ENCODE peak calls at places on chromosome 5, in four cellular contexts. One of them, this sample, is unnamed.

GRCh38 chr5:80238078-80238477 is 17.8 kb downstream of the SERINC5 start:
- DNase-seq in stimulated activated naive CD8-positive, alpha-beta T cell treated with anti-CD3 and anti-CD28 coated beads, Interleukin-15, amount 100 ng/mL, for 72 hours: no peak
- DNase-seq in RWPE1: no peak
- DNase-seq in colonic mucosa: no peak
- DNase-seq in this sample: peak

GRCh38 chr5:93571111-93571977 is 9.7 kb downstream of the NR2F1-AS1 start:
- DNase-seq in stimulated activated naive CD8-positive, alpha-beta T cell treated with anti-CD3 and anti-CD28 coated beads, Interleukin-15, amount 100 ng/mL, for 72 hours: no peak
- DNase-seq in RWPE1: no peak
- DNase-seq in colonic mucosa: no peak
- DNase-seq in this sample: no peak

GRCh38 chr5:158126442-158127399 is 267.8 kb upstream of the CLINT1 start:
- DNase-seq in stimulated activated naive CD8-positive, alpha-beta T cell treated with anti-CD3 and anti-CD28 coated beads, Interleukin-15, amount 100 ng/mL, for 72 hours: no peak
- DNase-seq in RWPE1: no peak
- DNase-seq in colonic mucosa: no peak
- DNase-seq in this sample: no peak

GRCh38 chr5:34959323-34959722 is 30.0 kb downstream of the DNAJC21 start:
- DNase-seq in stimulated activated naive CD8-positive, alpha-beta T cell treated with anti-CD3 and anti-CD28 coated beads, Interleukin-15, amount 100 ng/mL, for 72 hours: peak
- DNase-seq in RWPE1: peak
- DNase-seq in colonic mucosa: no peak
- DNase-seq in this sample: no peak

GRCh38 chr5:127492854-127493738 is 24.3 kb upstream of the PRRC1 start:
- DNase-seq in stimulated activated naive CD8-positive, alpha-beta T cell treated with anti-CD3 and anti-CD28 coated beads, Interleukin-15, amount 100 ng/mL, for 72 hours: no peak
- DNase-seq in RWPE1: peak
- DNase-seq in colonic mucosa: no peak
- DNase-seq in this sample: no peak

GRCh38 chr5:54844905-54845566 is 140.4 kb downstream of the ESM1 start:
- DNase-seq in stimulated activated naive CD8-positive, alpha-beta T cell treated with anti-CD3 and anti-CD28 coated beads, Interleukin-15, amount 100 ng/mL, for 72 hours: no peak
- DNase-seq in RWPE1: no peak
- DNase-seq in colonic mucosa: no peak
- DNase-seq in this sample: no peak

GRCh38 chr5:149400304-149400703 is 21.2 kb upstream of the IL17B start:
- DNase-seq in stimulated activated naive CD8-positive, alpha-beta T cell treated with anti-CD3 and anti-CD28 coated beads, Interleukin-15, amount 100 ng/mL, for 72 hours: no peak
- DNase-seq in RWPE1: no peak
- DNase-seq in colonic mucosa: no peak
- DNase-seq in this sample: no peak

GRCh38 chr5:57446966-57447365 is 35.6 kb downstream of the ACTBL2 start:
- DNase-seq in stimulated activated naive CD8-positive, alpha-beta T cell treated with anti-CD3 and anti-CD28 coated beads, Interleukin-15, amount 100 ng/mL, for 72 hours: no peak
- DNase-seq in RWPE1: no peak
- DNase-seq in colonic mucosa: no peak
- DNase-seq in this sample: no peak

GRCh38 chr5:68405026-68405684 is 189.6 kb downstream of the PIK3R1 start:
- DNase-seq in stimulated activated naive CD8-positive, alpha-beta T cell treated with anti-CD3 and anti-CD28 coated beads, Interleukin-15, amount 100 ng/mL, for 72 hours: no peak
- DNase-seq in RWPE1: peak
- DNase-seq in colonic mucosa: peak
- DNase-seq in this sample: no peak

GRCh38 chr5:52665544-52665943 is 122.2 kb upstream of the ITGA1 start:
- DNase-seq in stimulated activated naive CD8-positive, alpha-beta T cell treated with anti-CD3 and anti-CD28 coated beads, Interleukin-15, amount 100 ng/mL, for 72 hours: no peak
- DNase-seq in RWPE1: no peak
- DNase-seq in colonic mucosa: no peak
- DNase-seq in this sample: no peak

GRCh38 chr5:147578228-147579024 is 68.6 kb upstream of the DPYSL3 start:
- DNase-seq in stimulated activated naive CD8-positive, alpha-beta T cell treated with anti-CD3 and anti-CD28 coated beads, Interleukin-15, amount 100 ng/mL, for 72 hours: no peak
- DNase-seq in RWPE1: peak
- DNase-seq in colonic mucosa: no peak
- DNase-seq in this sample: no peak

GRCh38 chr5:177372910-177373309 is 11.3 kb upstream of the SLC34A1 start:
- DNase-seq in stimulated activated naive CD8-positive, alpha-beta T cell treated with anti-CD3 and anti-CD28 coated beads, Interleukin-15, amount 100 ng/mL, for 72 hours: peak
- DNase-seq in RWPE1: no peak
- DNase-seq in colonic mucosa: no peak
- DNase-seq in this sample: no peak

GRCh38 chr5:98309785-98310566 is 463.5 kb upstream of the RGMB start:
- DNase-seq in stimulated activated naive CD8-positive, alpha-beta T cell treated with anti-CD3 and anti-CD28 coated beads, Interleukin-15, amount 100 ng/mL, for 72 hours: peak
- DNase-seq in RWPE1: peak
- DNase-seq in colonic mucosa: no peak
- DNase-seq in this sample: no peak

GRCh38 chr5:177295929-177296328 is 7.6 kb downstream of the RAB24 start:
- DNase-seq in stimulated activated naive CD8-positive, alpha-beta T cell treated with anti-CD3 and anti-CD28 coated beads, Interleukin-15, amount 100 ng/mL, for 72 hours: no peak
- DNase-seq in RWPE1: no peak
- DNase-seq in colonic mucosa: no peak
- DNase-seq in this sample: no peak